ENCODE peak calls at places on chromosome 6, in four cellular contexts. B is sigmoid colon, X is thyroid gland, T is adrenal gland. H is an unnamed sample. For H3K36me3, the result is how much of the 10 kb centered on the place peaks cover.

GRCh38 chr6:28880894-28881780 is 42.6 kb downstream of the TRIM27 start:
- DNase-seq in T (peak), B (peak), X (peak), H (no peak)

GRCh38 chr6:13711726-13712484 is at the start of gene RANBP9:
- DNase-seq in B (peak), T (peak), X (peak), H (peak)

GRCh38 chr6:4931530-4932505 is 72.0 kb downstream of the RPP40 start:
- DNase-seq in B (no peak), X (no peak), T (no peak), H (no peak)

GRCh38 chr6:124434416-124434815 is 527.8 kb upstream of the RNF217 start:
- DNase-seq in B (no peak), T (no peak), X (no peak), H (no peak)

GRCh38 chr6:111614833-111615582 is 9.3 kb upstream of the TRAF3IP2 start:
- DNase-seq in T (peak), X (peak), B (no peak), H (peak)

GRCh38 chr6:112100561-112100960 is 13.2 kb downstream of the FAM229B start:
- DNase-seq in X (no peak), B (no peak), T (no peak), H (no peak)

GRCh38 chr6:50936277-50936681 is 117.6 kb downstream of the TFAP2B start:
- DNase-seq in B (no peak), T (no peak), X (no peak), H (no peak)

GRCh38 chr6:37516076-37516919 is 16.6 kb upstream of the CCDC167 start:
- DNase-seq in X (peak), B (peak), T (peak), H (peak)

GRCh38 chr6:142805042-142805441 is 139.9 kb downstream of the HIVEP2 start:
- DNase-seq in X (peak), B (no peak), T (no peak), H (no peak)

GRCh38 chr6:10341605-10342004 is 73.3 kb downstream of the TFAP2A start:
- DNase-seq in B (no peak), T (no peak), X (no peak), H (no peak)

GRCh38 chr6:144953552-144954240 is 668.6 kb downstream of the UTRN start:
- DNase-seq in B (no peak), T (no peak), X (no peak), H (no peak)

GRCh38 chr6:3058957-3059356 is 9.3 kb upstream of the RIPK1 start:
- DNase-seq in B (no peak), T (no peak), X (no peak), H (no peak)

GRCh38 chr6:3057063-3057462 is 11.2 kb upstream of the RIPK1 start:
- DNase-seq in B (no peak), T (no peak), X (no peak), H (no peak)

GRCh38 chr6:3052481-3053230 is 15.6 kb upstream of the RIPK1 start:
- DNase-seq in T (no peak), B (no peak), X (no peak), H (no peak)

DNA sequence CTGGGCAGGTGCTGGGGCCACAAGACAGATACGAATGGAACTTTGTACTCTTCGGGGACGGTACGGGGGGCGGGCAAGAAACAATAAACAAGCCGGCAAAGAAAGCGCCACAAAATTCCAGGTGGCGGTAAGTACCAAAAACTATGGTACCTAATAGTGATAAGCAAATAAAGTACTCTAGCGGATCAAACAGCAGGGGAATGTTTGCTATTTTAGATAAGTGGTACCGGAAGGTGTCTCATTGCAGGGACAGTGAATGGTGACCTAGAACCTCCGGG is 15.1 kb upstream of the RIPK1 start:
- DNase-seq in X (no peak), T (no peak), B (no peak), H (no peak)
- H3K4me3 ChIP-seq in X (no peak), T (peak), B (peak), H (peak)

GRCh38 chr6:106124437-106125423 is 38.6 kb downstream of the PRDM1 start:
- DNase-seq in B (no peak), X (no peak), T (no peak), H (no peak)
- H3K36me3 ChIP-seq in B (under half), X (under half), T (under half), H (under half)

DNA sequence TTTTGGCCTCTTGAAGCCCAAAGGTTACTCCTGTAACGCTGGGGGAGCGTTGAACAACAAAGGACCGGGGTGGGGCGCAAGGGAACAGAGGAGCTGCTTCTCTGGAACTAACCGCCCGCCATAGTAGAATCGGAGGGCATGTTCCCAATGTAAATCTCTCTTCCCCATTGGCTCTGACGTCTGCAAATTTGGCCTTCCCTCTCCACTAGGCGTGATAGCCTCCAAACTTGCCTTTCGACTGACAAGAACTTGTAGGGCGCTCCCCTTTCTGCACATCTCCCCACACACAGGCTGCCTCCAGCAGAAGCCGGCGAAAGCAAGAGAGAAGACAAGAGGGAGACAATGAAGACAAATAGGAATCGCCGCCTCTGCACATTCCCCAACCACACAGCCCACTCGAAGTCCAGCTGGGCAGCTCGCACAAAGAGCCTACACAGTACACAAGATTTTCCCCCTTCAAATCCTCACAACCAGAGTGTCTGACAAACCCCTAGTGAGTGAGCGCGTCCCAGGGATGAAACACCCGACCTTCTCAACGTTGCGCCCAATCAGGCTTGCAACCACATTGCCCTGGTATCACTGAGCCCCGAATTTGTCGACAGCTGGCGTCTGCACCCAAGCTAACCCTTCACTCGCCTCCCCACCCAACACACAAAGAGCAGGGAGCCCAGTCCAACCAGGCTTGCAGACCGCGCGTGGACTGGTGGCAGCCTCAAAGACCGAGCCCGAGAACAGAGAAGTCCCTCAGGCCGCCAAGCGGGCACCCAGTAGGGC is 1.5 kb upstream of the COL12A1 start:
- DNase-seq in X (peak), B (peak), T (no peak), H (no peak)
- H3K4me3 ChIP-seq in X (no peak), B (peak), T (no peak), H (no peak)

GRCh38 chr6:151350442-151351145 is 40.8 kb downstream of the ZBTB2 start:
- DNase-seq in X (no peak), B (no peak), T (no peak), H (no peak)
- H3K36me3 ChIP-seq in X (under half), B (under half), T (under half), H (under half)

GRCh38 chr6:117613920-117614535 is 11.7 kb upstream of the GOPC start:
- DNase-seq in X (no peak), T (no peak), B (no peak), H (no peak)
- H3K4me3 ChIP-seq in X (no peak), T (no peak), B (no peak), H (no peak)

GRCh38 chr6:139161817-139162284 is 27.0 kb downstream of the HECA start:
- DNase-seq in B (no peak), X (no peak), T (no peak), H (no peak)

GRCh38 chr6:139159016-139159415 is 24.1 kb downstream of the HECA start:
- DNase-seq in T (no peak), X (no peak), B (no peak), H (no peak)

GRCh38 chr6:139164001-139164400 is 29.1 kb downstream of the HECA start:
- DNase-seq in B (no peak), X (no peak), T (no peak), H (no peak)

GRCh38 chr6:139165324-139165723 is 30.4 kb downstream of the HECA start:
- DNase-seq in T (no peak), B (no peak), X (no peak), H (no peak)

GRCh38 chr6:139161169-139161568 is 26.3 kb downstream of the HECA start:
- DNase-seq in T (no peak), B (no peak), X (peak), H (no peak)
- H3K36me3 ChIP-seq in T (under half), B (under half), X (under half), H (under half)

GRCh38 chr6:118935331-118935668 is 341 bp upstream of the MCM9 start:
- DNase-seq in X (no peak), B (no peak), T (no peak), H (no peak)
- H3K4me3 ChIP-seq in X (peak), B (peak), T (peak), H (peak)

GRCh38 chr6:87539554-87539953 is 50.2 kb downstream of the RARS2 start:
- DNase-seq in B (no peak), X (no peak), T (no peak), H (no peak)
- H3K36me3 ChIP-seq in B (under half), X (under half), T (under half), H (under half)

GRCh38 chr6:114200896-114201295 is 141.9 kb downstream of the HS3ST5 start:
- DNase-seq in B (no peak), X (no peak), T (no peak), H (no peak)

GRCh38 chr6:114202389-114202788 is 140.4 kb downstream of the HS3ST5 start:
- DNase-seq in B (no peak), X (no peak), T (no peak), H (no peak)
- H3K4me3 ChIP-seq in B (no peak), X (no peak), T (no peak), H (no peak)

DNA sequence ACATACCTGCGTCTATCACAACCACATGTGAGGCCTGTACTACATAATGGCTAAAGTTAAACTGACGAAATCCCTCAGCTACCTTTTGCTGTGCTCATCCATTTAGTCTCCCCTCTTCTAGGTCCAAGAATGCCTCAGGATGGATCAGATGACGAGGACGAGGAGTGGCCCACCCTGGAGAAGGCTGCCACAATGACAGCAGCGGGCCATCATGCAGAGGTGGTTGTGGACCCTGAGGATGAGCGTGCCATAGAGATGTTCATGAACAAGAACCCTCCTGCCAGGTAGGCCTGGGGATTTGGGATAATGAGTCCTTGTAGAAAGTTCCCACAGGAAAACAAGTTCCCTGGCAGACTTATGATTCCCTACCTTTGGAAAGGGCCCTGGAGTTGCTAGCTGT is 6.0 kb downstream of the BYSL start:
- DNase-seq in T (no peak), B (no peak), X (no peak), H (no peak)
- H3K36me3 ChIP-seq in T (under half), B (under half), X (under half), H (half or more)

H was measured in upper lobe of right lung.